ENCODE peak calls at places on chromosomes 1 and 21, in five cellular contexts. D, E, K, I and R are unnamed samples.

GRCh38 chr1:46466477-46467182 is 23.0 kb upstream of the DMBX1 start:
- DNase-seq in D (no peak), E (peak; percentile 31), K (no peak), I (no peak), R (no peak)

GRCh38 chr1:93619507-93620168 is 62.0 kb downstream of the BCAR3 start:
- DNase-seq in D (no peak), E (no peak), K (no peak), I (no peak), R (no peak)

GRCh38 chr1:36824390-36824861 is 209.9 kb downstream of the GRIK3 start:
- DNase-seq in D (no peak), E (no peak), K (no peak), I (no peak), R (no peak)

GRCh38 chr1:2541619-2542246 is 11.7 kb upstream of the HES5 start:
- DNase-seq in D (no peak), E (no peak), K (no peak), I (no peak), R (no peak)

GRCh38 chr1:62241357-62242131 is 46.9 kb downstream of the L1TD1 start:
- DNase-seq in D (no peak), E (no peak), K (no peak), I (no peak), R (no peak)

GRCh38 chr1:213327318-213327667 is 276.3 kb downstream of the RPS6KC1 start:
- DNase-seq in D (no peak), E (peak; percentile 93), K (peak; percentile 16), I (peak; percentile 55), R (no peak)

GRCh38 chr1:183670169-183670568 is 17.1 kb upstream of the APOBEC4 start:
- DNase-seq in D (no peak), E (no peak), K (no peak), I (no peak), R (no peak)

GRCh38 chr1:96722161-96722908 is 751 bp downstream of the PTBP2 start:
- DNase-seq in D (peak; percentile 27), E (peak; percentile 86), K (peak; percentile 38), I (no peak), R (no peak)

GRCh38 chr21:43991447-43991991 is 20.6 kb upstream of the TRAPPC10 start:
- DNase-seq in D (no peak), E (no peak), K (no peak), I (no peak), R (no peak)

GRCh38 chr1:243710467-243710866 is 139.6 kb downstream of the AKT3 start:
- DNase-seq in D (no peak), E (no peak), K (no peak), I (no peak), R (no peak)

GRCh38 chr1:248421384-248421783 is 18.5 kb downstream of the OR2T1 start:
- DNase-seq in D (no peak), E (peak; percentile 3), K (no peak), I (no peak), R (no peak)

GRCh38 chr1:36561365-36561731 is 78.6 kb upstream of the CSF3R start:
- DNase-seq in D (no peak), E (no peak), K (no peak), I (no peak), R (no peak)

GRCh38 chr1:53316058-53316741 is 11.7 kb downstream of the LRP8 start:
- DNase-seq in D (no peak), E (no peak), K (no peak), I (no peak), R (no peak)

GRCh38 chr1:209704584-209704983 is at the start of gene HSD11B1:
- DNase-seq in D (no peak), E (peak; percentile 17), K (no peak), I (no peak), R (no peak)

GRCh38 chr1:23452011-23452411 is 27.5 kb upstream of the TCEA3 start:
- DNase-seq in D (peak; percentile 13), E (peak; percentile 41), K (peak; percentile 45), I (peak; percentile 46), R (no peak)

GRCh38 chr1:116491985-116492811 is 78.6 kb downstream of the CD58 start:
- DNase-seq in D (no peak), E (peak; percentile 95), K (no peak), I (peak; percentile 19), R (no peak)

GRCh38 chr1:231446138-231446537 is 24.1 kb upstream of the EGLN1 start:
- DNase-seq in D (no peak), E (no peak), K (no peak), I (no peak), R (no peak)

GRCh38 chr1:109214695-109215623 is 1.2 kb downstream of the SARS1 start:
- DNase-seq in D (peak; percentile 6), E (peak; percentile 89), K (peak; percentile 43), I (peak; percentile 72), R (no peak)

GRCh38 chr1:223393275-223394214 is at the start of gene CCDC185:
- DNase-seq in D (no peak), E (peak; percentile 19), K (no peak), I (no peak), R (no peak)

GRCh38 chr1:79283451-79283850 is 276.9 kb upstream of the ADGRL4 start:
- DNase-seq in D (no peak), E (no peak), K (no peak), I (no peak), R (no peak)

GRCh38 chr1:212470059-212470458 is 37.3 kb downstream of the NENF start:
- DNase-seq in D (no peak), E (peak; percentile 99), K (peak; percentile 92), I (peak; percentile 89), R (no peak)

GRCh38 chr1:212237651-212238050 is 47.6 kb upstream of the PPP2R5A start:
- DNase-seq in D (no peak), E (no peak), K (no peak), I (peak; percentile 79), R (no peak)

GRCh38 chr1:219039018-219039740 is 134.5 kb upstream of the LYPLAL1 start:
- DNase-seq in D (no peak), E (no peak), K (no peak), I (no peak), R (no peak)

GRCh38 chr1:115258302-115258866 is 79.7 kb downstream of the NGF start:
- DNase-seq in D (no peak), E (peak; percentile 87), K (no peak), I (peak; percentile 86), R (no peak)

GRCh38 chr1:38270241-38270871 is 223.8 kb upstream of the POU3F1 start:
- DNase-seq in D (no peak), E (no peak), K (no peak), I (no peak), R (no peak)

GRCh38 chr1:31564606-31564989 is 11.7 kb upstream of the TINAGL1 start:
- DNase-seq in D (no peak), E (no peak), K (no peak), I (no peak), R (no peak)

GRCh38 chr1:233945573-233945972 is 41.1 kb downstream of the SLC35F3 start:
- DNase-seq in D (no peak), E (peak; percentile 56), K (no peak), I (peak; percentile 79), R (no peak)

GRCh38 chr1:103459385-103459784 is 66.1 kb upstream of the RNPC3 start:
- DNase-seq in D (no peak), E (peak; percentile 68), K (no peak), I (no peak), R (no peak)